ENCODE peak calls at places on chromosomes 13 and 19, in six cellular contexts. W is mesendoderm, O is aorta, R is astrocyte, U is neural progenitor cell, G is fibroblast of lung. T is an unnamed sample. For H3K4me1, the result is how much of the 10 kb centered on the place peaks cover.

GRCh38 chr19:15248648-15249559 is 16.7 kb upstream of the EPHX3 start:
- DNase-seq in G (peak), W (no peak), O (peak), R (peak), U (no peak), T (no peak)

GRCh38 chr13:111664060-111664459 is 343.6 kb downstream of the TEX29 start:
- DNase-seq in G (no peak), U (no peak), R (no peak), O (no peak), W (no peak), T (no peak)

GRCh38 chr13:31012285-31013024 is 80.0 kb downstream of the TEX26 start:
- DNase-seq in U (peak), G (no peak), O (no peak), R (no peak), W (peak), T (peak)

GRCh38 chr13:21613791-21614190 is 9.8 kb upstream of the MICU2 start:
- DNase-seq in U (no peak), R (no peak), G (no peak), W (no peak), O (no peak), T (no peak)

GRCh38 chr19:11091343-11092153 is 2.3 kb downstream of the LDLR start:
- DNase-seq in G (peak), W (peak), O (peak), R (peak), U (no peak), T (peak)

GRCh38 chr13:50840327-50840726 is 3.2 kb downstream of the DLEU7 start:
- DNase-seq in O (no peak), W (no peak), G (no peak), R (no peak), U (no peak), T (no peak)

GRCh38 chr13:49444517-49445395 is 682 bp downstream of the SETDB2 start:
- DNase-seq in U (peak), G (peak), R (peak), W (peak), O (no peak), T (peak)

GRCh38 chr19:50422397-50423278 is 3.9 kb downstream of the SPIB start:
- DNase-seq in R (no peak), O (no peak), G (no peak), W (no peak), U (no peak), T (no peak)

DNA sequence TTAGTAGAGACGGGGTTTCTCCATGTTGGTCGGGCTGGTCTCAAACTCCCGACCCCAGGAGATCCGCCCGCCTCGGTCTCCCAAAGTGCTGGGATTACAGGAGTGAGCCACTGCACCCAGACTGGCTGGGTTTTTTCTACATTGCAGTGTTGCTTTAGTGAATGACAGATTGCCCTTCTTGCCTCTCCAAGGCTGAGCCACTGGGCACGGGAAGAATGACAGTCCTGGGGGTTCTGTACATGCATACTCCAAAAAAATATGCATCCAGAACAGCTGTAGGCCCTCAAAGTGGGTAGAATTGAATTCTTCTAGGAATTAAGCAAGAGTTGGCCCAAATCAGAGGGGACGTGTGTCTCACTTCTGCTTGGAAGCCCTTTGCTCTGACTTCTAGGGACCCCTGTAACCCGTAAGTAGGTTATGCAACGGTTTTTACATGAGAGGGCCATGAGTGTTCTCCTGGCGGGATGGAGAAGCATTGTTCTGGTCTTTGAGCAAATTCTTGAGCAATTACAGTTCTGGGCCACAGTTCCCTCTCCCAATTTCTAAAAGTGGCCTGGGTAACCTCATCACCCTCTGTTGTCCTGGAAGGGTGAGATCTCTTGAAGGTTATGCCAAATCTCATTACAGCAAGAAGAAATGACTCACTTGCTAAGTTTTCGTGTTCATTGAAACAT is 3.6 kb downstream of the ACTN4 start:
- DNase-seq in W (no peak), U (no peak), R (peak), O (no peak), G (peak), T (no peak)
- H3K4me1 ChIP-seq in W (under half), U (under half), R (half or more), O (under half), G (under half), T (half or more)

GRCh38 chr13:40191186-40191980 is 475.1 kb downstream of the FOXO1 start:
- DNase-seq in R (peak), W (no peak), U (no peak), G (peak), O (no peak), T (no peak)
- H3K4me1 ChIP-seq in R (under half), W (under half), U (under half), G (under half), O (under half), T (under half)

DNA sequence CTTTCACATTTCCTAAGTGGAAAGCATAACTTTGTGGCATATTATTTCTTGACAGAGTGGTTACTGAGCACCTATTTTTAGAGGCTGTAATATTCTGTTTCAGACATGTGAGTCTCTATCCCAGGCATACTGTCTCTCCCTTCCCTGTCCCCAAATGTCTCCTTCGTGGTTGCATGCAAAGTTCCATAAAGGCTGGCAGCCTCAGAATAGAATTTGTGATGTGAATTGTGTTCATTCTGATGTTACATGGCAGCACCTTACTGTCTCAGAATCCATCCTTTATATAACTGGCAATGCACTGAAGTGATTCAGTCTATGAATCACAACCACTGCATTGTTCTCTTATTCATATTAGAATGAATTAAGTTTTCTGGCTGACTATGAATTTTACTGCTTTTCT is 89.0 kb upstream of the SLC7A1 start:
- DNase-seq in R (peak), O (no peak), U (no peak), W (no peak), G (peak), T (no peak)
- H3K4me1 ChIP-seq in R (under half), O (under half), U (under half), W (under half), G (under half), T (under half)

GRCh38 chr13:83935566-83935965 is 53.3 kb upstream of the SLITRK1 start:
- DNase-seq in W (no peak), R (no peak), U (no peak), G (no peak), O (no peak), T (no peak)

GRCh38 chr13:83937579-83937978 is 55.3 kb upstream of the SLITRK1 start:
- DNase-seq in O (no peak), G (no peak), W (no peak), R (no peak), U (no peak), T (no peak)

GRCh38 chr13:83943530-83944279 is 61.4 kb upstream of the SLITRK1 start:
- DNase-seq in U (peak), G (no peak), W (peak), O (no peak), R (no peak), T (peak)

GRCh38 chr13:83941669-83942335 is 59.5 kb upstream of the SLITRK1 start:
- DNase-seq in R (no peak), O (no peak), U (peak), W (peak), G (peak), T (peak)

GRCh38 chr13:83940742-83941141 is 58.5 kb upstream of the SLITRK1 start:
- DNase-seq in O (no peak), R (peak), U (no peak), W (no peak), G (peak), T (no peak)
- H3K4me1 ChIP-seq in O (under half), R (under half), U (under half), W (under half), G (under half), T (under half)

GRCh38 chr13:99380921-99381645 is 73.9 kb upstream of the GPR183 start:
- DNase-seq in W (no peak), G (peak), U (no peak), O (no peak), R (no peak), T (no peak)

GRCh38 chr13:99380402-99380801 is 73.2 kb upstream of the GPR183 start:
- DNase-seq in G (no peak), W (no peak), U (no peak), R (no peak), O (no peak), T (no peak)

GRCh38 chr13:99378985-99379734 is 72.0 kb upstream of the GPR183 start:
- DNase-seq in G (no peak), R (no peak), U (no peak), O (no peak), W (peak), T (peak)

GRCh38 chr13:99377641-99378040 is 70.4 kb upstream of the GPR183 start:
- DNase-seq in U (no peak), G (no peak), W (no peak), O (no peak), R (no peak), T (no peak)

GRCh38 chr13:99379856-99380255 is 72.7 kb upstream of the GPR183 start:
- DNase-seq in O (no peak), G (no peak), U (no peak), R (no peak), W (no peak), T (no peak)
- H3K4me1 ChIP-seq in O (under half), G (under half), U (under half), R (under half), W (under half), T (under half)

GRCh38 chr19:47243364-47243775 is 12.4 kb upstream of the BBC3 start:
- DNase-seq in G (no peak), W (no peak), O (no peak), R (peak), U (no peak), T (no peak)
- H3K4me1 ChIP-seq in G (under half), W (under half), O (under half), R (under half), U (under half), T (under half)

T was measured in GM23338.